ENCODE peak calls at places on chromosome 1, in nine cellular contexts. J, N, U, A, B, V, L, R and G are unnamed samples.

GRCh38 chr1:168970945-168971799 is 135.3 kb upstream of the ATP1B1 start:
- DNase-seq in J (no peak), N (no peak), U (no peak), A (no peak), B (no peak), V (no peak), L (no peak), R (no peak), G (no peak)

GRCh38 chr1:90614872-90615271 is 102.2 kb downstream of the BARHL2 start:
- DNase-seq in J (no peak), N (no peak), U (no peak), A (no peak), B (no peak), V (no peak), L (no peak), R (no peak), G (no peak)

GRCh38 chr1:111720274-111720976 is 18.8 kb downstream of the INKA2 start:
- DNase-seq in J (no peak), N (no peak), U (peak), A (no peak), B (no peak), V (no peak), L (no peak), R (no peak), G (no peak)

GRCh38 chr1:172141351-172142000 is 279.0 kb upstream of the C1orf105 start:
- DNase-seq in J (no peak), N (no peak), U (no peak), A (no peak), B (no peak), V (no peak), L (no peak), R (no peak), G (no peak)

GRCh38 chr1:235050911-235051360 is 77.7 kb downstream of the TOMM20 start:
- DNase-seq in J (no peak), N (no peak), U (peak), A (no peak), B (peak), V (peak), L (no peak), R (no peak), G (peak)

GRCh38 chr1:89167590-89168215 is 8.1 kb downstream of the GBP7 start:
- DNase-seq in J (no peak), N (no peak), U (no peak), A (no peak), B (no peak), V (no peak), L (no peak), R (no peak), G (no peak)

GRCh38 chr1:11772458-11772857 is 10.5 kb downstream of the C1orf167 start:
- DNase-seq in J (no peak), N (no peak), U (no peak), A (no peak), B (peak), V (no peak), L (no peak), R (no peak), G (no peak)

GRCh38 chr1:37931148-37931492 is 15.7 kb downstream of the INPP5B start:
- DNase-seq in J (no peak), N (no peak), U (no peak), A (no peak), B (no peak), V (no peak), L (peak), R (no peak), G (peak)

GRCh38 chr1:14614326-14614725 is 15.8 kb downstream of the KAZN start:
- DNase-seq in J (no peak), N (no peak), U (no peak), A (no peak), B (no peak), V (no peak), L (no peak), R (no peak), G (no peak)

GRCh38 chr1:27581823-27582243 is 22.1 kb downstream of the AHDC1 start:
- DNase-seq in J (no peak), N (no peak), U (no peak), A (no peak), B (no peak), V (no peak), L (no peak), R (no peak), G (no peak)

GRCh38 chr1:38003261-38004250 is 1.8 kb downstream of the FHL3 start:
- DNase-seq in J (no peak), N (no peak), U (no peak), A (no peak), B (peak), V (peak), L (no peak), R (no peak), G (peak)

GRCh38 chr1:2115922-2116341 is 65.7 kb downstream of the PRKCZ start:
- DNase-seq in J (no peak), N (no peak), U (no peak), A (no peak), B (no peak), V (peak), L (no peak), R (no peak), G (no peak)

GRCh38 chr1:113434081-113434873 is 44.0 kb downstream of the MAGI3 start:
- DNase-seq in J (no peak), N (no peak), U (no peak), A (no peak), B (no peak), V (no peak), L (no peak), R (no peak), G (no peak)

GRCh38 chr1:61752921-61753389 is 10.7 kb downstream of the PATJ start:
- DNase-seq in J (no peak), N (no peak), U (no peak), A (no peak), B (no peak), V (no peak), L (no peak), R (no peak), G (no peak)

GRCh38 chr1:155522069-155522468 is 40.5 kb downstream of the ASH1L start:
- DNase-seq in J (no peak), N (no peak), U (no peak), A (no peak), B (no peak), V (no peak), L (no peak), R (no peak), G (no peak)

GRCh38 chr1:54937469-54937868 is 43.0 kb upstream of the TMEM61 start:
- DNase-seq in J (no peak), N (no peak), U (no peak), A (no peak), B (no peak), V (peak), L (no peak), R (no peak), G (no peak)

GRCh38 chr1:101388904-101389546 is 152.2 kb downstream of the S1PR1 start:
- DNase-seq in J (no peak), N (no peak), U (no peak), A (no peak), B (no peak), V (peak), L (no peak), R (no peak), G (no peak)

GRCh38 chr1:39326836-39327235 is 122.3 kb downstream of the MACF1 start:
- DNase-seq in J (no peak), N (no peak), U (no peak), A (no peak), B (no peak), V (peak), L (no peak), R (no peak), G (no peak)

GRCh38 chr1:67239738-67240137 is 67.9 kb upstream of the IL12RB2 start:
- DNase-seq in J (no peak), N (no peak), U (no peak), A (no peak), B (no peak), V (no peak), L (no peak), R (no peak), G (no peak)

GRCh38 chr1:6410248-6410893 is 9.3 kb downstream of the HES2 start:
- DNase-seq in J (no peak), N (no peak), U (no peak), A (no peak), B (no peak), V (no peak), L (no peak), R (no peak), G (no peak)

GRCh38 chr1:2334883-2335534 is 56.3 kb downstream of the MORN1 start:
- DNase-seq in J (no peak), N (no peak), U (no peak), A (no peak), B (no peak), V (no peak), L (no peak), R (no peak), G (no peak)

GRCh38 chr1:16243936-16244649 is 7.1 kb upstream of the CPLANE2 start:
- DNase-seq in J (no peak), N (peak), U (peak), A (peak), B (peak), V (peak), L (peak), R (peak), G (peak)

GRCh38 chr1:201584510-201584991 is 45.6 kb downstream of the NAV1 start:
- DNase-seq in J (peak), N (no peak), U (peak), A (no peak), B (no peak), V (peak), L (peak), R (no peak), G (no peak)

GRCh38 chr1:156813750-156814570 is 2.7 kb downstream of the SH2D2A start:
- DNase-seq in J (peak), N (peak), U (peak), A (peak), B (peak), V (peak), L (peak), R (peak), G (peak)

GRCh38 chr1:171251741-171252300 is 3.5 kb downstream of the FMO1 start:
- DNase-seq in J (peak), N (no peak), U (no peak), A (no peak), B (peak), V (peak), L (peak), R (no peak), G (peak)

GRCh38 chr1:91604632-91605031 is 104.0 kb downstream of the CDC7 start:
- DNase-seq in J (no peak), N (no peak), U (no peak), A (no peak), B (no peak), V (peak), L (no peak), R (no peak), G (no peak)

GRCh38 chr1:41673806-41674205 is 189.3 kb upstream of the EDN2 start:
- DNase-seq in J (peak), N (peak), U (no peak), A (no peak), B (no peak), V (peak), L (no peak), R (no peak), G (no peak)

GRCh38 chr1:176066709-176067108 is 140.4 kb downstream of the COP1 start:
- DNase-seq in J (no peak), N (no peak), U (no peak), A (no peak), B (no peak), V (no peak), L (no peak), R (no peak), G (no peak)

GRCh38 chr1:209567788-209568187 is 15.7 kb upstream of the CAMK1G start:
- DNase-seq in J (no peak), N (no peak), U (no peak), A (no peak), B (no peak), V (peak), L (no peak), R (no peak), G (no peak)

GRCh38 chr1:226937940-226938725 is 2.0 kb upstream of the COQ8A start:
- DNase-seq in J (no peak), N (no peak), U (no peak), A (no peak), B (peak), V (no peak), L (no peak), R (no peak), G (no peak)

GRCh38 chr1:43063394-43064219 is 104.9 kb upstream of the SLC2A1 start:
- DNase-seq in J (peak), N (no peak), U (no peak), A (no peak), B (no peak), V (no peak), L (no peak), R (no peak), G (no peak)

GRCh38 chr1:242828199-242828598 is 303.7 kb upstream of the PLD5 start:
- DNase-seq in J (no peak), N (no peak), U (no peak), A (no peak), B (peak), V (no peak), L (no peak), R (no peak), G (no peak)

GRCh38 chr1:165397945-165398344 is 41.4 kb upstream of the LMX1A start:
- DNase-seq in J (no peak), N (no peak), U (peak), A (peak), B (peak), V (peak), L (no peak), R (no peak), G (no peak)

DNA sequence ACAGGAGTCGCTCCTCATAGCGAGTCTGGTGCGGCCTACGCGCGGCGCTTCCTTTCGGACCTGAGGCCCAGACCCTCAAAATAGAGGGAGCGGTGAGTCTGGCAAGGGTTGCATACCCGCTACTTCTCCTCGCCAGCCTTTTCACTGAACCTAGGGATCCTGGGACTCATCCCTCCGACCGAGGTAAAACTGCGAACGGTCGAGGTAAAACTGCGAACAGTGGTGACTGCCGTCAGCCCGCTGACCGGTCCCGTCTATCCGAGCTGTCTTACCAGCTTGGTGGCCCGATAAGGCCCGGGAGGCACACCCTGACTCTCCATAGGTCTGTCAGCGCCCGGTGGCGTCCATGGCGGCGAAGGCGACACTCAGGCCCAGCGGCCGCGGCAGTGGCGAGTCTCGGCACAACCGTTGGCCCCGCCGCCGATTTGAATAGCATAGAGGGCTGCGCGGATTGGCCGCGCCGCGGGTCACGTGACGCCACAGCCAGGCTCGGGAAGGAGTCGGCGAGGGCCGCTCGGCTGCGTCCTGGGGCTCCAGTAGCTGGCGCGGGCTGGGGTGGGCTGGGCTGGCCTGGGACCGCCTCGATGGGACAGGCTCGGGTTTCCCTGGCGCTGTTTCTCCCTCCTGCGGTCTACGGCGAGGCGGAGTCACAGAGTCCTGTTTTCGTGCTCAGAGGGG is at the start of gene DEPDC1:
- DNase-seq in J (peak), N (peak), U (peak), A (peak), B (peak), V (peak), L (peak), R (peak), G (peak)
- TF ChIP-seq POLR2A in J (no peak), N (peak), U (no peak), A (no peak), B (peak), V (no peak), L (no peak), R (peak), G (peak)

DNA sequence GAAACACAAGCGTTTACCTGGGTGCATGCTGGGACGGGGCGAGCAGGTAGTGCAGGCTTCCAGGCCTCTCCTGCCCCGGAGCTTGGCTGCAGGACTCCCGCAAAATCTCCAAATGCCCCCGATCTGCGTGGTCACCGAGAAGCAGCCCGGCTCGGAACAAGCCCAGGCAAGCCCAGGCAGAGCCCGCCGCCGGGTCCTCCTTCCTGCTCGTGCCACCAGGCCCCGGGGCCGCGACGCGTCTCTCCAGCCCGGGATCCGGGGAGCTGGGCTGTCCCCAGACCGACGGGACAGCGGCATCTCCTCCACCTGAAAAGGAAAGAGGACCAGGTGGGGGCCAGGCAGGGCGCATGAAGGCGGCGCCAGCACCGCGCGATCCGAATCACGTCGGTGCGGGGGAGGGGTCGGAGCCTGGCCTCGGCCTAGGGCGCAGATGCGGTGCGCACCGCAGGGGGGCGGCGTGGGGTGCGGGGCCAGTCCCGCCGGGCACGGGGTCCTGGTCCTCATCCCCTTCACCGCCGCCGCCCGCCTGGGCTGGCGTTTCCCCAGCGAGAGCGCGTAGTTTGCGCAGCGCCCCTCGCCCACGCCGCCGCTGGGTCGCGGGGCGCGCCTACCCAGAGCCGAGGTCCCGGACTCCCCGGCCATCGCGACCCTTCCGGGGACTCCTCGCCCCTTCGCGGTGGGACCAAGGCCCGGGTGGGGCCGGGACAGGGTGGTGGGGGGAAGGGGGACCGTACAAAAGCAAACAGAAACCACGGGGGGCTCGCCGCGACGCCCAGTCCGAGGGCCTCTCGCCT is 52.4 kb upstream of the H6PD start:
- DNase-seq in J (peak), N (peak), U (peak), A (no peak), B (no peak), V (no peak), L (peak), R (peak), G (peak)
- TF ChIP-seq POLR2A in J (no peak), N (peak), U (no peak), A (no peak), B (no peak), V (no peak), L (no peak), R (peak), G (no peak)

DNA sequence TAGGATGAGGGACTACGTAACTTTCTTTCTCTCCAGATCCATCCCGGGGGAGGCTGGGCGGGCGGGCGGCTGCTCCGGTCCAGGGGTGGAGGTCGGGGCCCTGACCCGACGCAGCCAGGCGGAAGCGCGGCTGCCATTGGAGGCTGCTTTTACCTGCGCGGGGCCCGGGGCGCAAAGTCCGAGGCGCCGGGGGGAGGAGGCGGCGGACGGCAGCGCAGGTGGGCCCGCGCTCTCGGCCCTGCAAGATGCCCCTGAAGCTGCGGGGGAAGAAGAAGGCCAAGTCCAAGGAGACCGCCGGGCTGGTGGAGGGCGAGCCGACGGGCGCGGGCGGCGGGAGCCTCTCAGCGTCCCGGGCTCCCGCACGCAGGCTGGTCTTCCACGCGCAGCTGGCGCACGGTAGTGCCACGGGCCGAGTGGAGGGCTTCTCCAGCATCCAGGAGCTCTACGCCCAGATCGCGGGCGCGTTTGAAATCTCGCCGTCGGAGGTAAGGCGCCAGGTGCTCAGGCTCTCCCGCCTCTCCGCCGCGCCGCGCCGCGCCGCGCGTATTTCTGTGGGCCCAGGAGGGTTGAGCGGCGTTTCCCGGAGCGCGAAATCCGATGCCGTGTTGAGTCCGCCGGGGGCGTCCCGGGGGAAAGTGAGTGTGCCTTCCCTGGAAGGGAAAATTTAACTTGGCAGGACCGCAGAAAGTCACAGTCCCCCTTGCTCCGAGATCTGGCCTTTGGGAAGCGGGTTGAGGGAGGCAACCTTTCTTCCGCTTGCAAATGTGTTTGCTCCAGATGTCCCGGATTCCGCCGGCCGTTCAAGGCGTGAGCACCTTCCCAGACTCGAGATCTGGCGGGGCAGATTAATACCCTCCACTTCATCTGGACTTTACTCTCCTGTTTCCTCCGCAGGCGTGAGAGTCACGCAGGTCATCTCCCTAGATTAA is at the start of gene GIPC2:
- DNase-seq in J (peak), N (peak), U (peak), A (no peak), B (no peak), V (peak), L (peak), R (peak), G (peak)
- TF ChIP-seq POLR2A in J (no peak), N (no peak), U (no peak), A (no peak), B (no peak), V (no peak), L (peak), R (no peak), G (no peak)

DNA sequence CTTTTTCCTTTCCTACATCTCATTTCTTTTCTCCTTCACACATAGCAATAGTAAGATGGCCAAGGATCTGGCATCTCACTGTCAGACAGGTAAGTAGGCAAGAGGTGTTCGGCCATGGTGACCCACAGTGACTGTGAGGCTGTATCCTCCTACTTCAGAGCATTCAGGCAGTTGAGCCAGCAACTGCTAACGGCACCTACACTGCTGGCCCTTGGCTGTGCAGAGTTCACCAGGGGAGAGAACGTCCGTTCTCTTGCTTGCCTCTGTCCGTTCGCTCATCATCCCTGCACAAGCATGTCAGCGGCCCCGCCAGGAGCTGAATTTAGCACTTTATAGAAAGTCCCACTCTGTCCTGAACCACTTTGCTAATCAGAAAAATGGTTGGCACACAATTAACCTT is 113.6 kb downstream of the GREM2 start:
- DNase-seq in J (no peak), N (no peak), U (no peak), A (no peak), B (no peak), V (no peak), L (no peak), R (no peak), G (no peak)
- TF ChIP-seq POLR2A in J (no peak), N (no peak), U (no peak), A (no peak), B (no peak), V (no peak), L (no peak), R (no peak), G (no peak)